ENCODE peak calls at places on chromosomes 11 and 22, in ten cellular contexts. T is NCI-H1930; Y is stimulated activated CD8-positive, alpha-beta memory T cell treated with anti-CD3 and anti-CD28 coated beads, Interleukin-7, amount 100 ng/mL, for 1 hour; K is brain pericyte; H is SHP77 treated with DMSO at 0.1 percent for 48 hours; Z is activated CD8-positive, alpha-beta memory T cell treated with anti-CD3 and anti-CD28 coated beads, Interleukin-2, amount 10 ng/mL, durations not matched to agents 7 days and 5 days; B is CD4-positive, alpha-beta T cell; R is AG04449; U is amniotic stem cell; P is NCI-H1092 treated with DMSO at 0.1 percent for 48 hours. X is an unnamed sample.

GRCh38 chr11:45159781-45160365 is 13.4 kb downstream of the PRDM11 start:
- DNase-seq in Y (no peak), H (no peak), B (no peak), P (no peak), Z (no peak), R (no peak), U (no peak), K (no peak), T (no peak), X (no peak)

GRCh38 chr11:16326679-16327297 is 29.6 kb downstream of the SOX6 start:
- DNase-seq in B (no peak), K (no peak), H (no peak), U (peak; percentile 22), R (peak; percentile 58), Y (no peak), T (no peak), Z (no peak), P (no peak), X (no peak)

GRCh38 chr11:44555031-44555800 is 10.2 kb upstream of the CD82 start:
- DNase-seq in T (no peak), K (no peak), B (no peak), R (no peak), P (no peak), H (no peak), Z (no peak), Y (no peak), U (no peak), X (no peak)

GRCh38 chr11:94737171-94737611 is 31.0 kb upstream of the AMOTL1 start:
- DNase-seq in Z (no peak), Y (no peak), P (no peak), R (no peak), K (no peak), H (no peak), T (no peak), U (no peak), B (no peak), X (peak; percentile 81)

GRCh38 chr11:12090761-12091261 is 19.6 kb upstream of the MICAL2 start:
- DNase-seq in T (no peak), H (no peak), K (no peak), P (no peak), Y (no peak), R (no peak), U (no peak), B (no peak), Z (no peak), X (peak; percentile 60)

GRCh38 chr11:101706015-101706414 is 122.2 kb upstream of the TRPC6 start:
- DNase-seq in Z (no peak), T (no peak), R (no peak), H (no peak), U (no peak), P (no peak), Y (no peak), K (no peak), B (no peak), X (no peak)

GRCh38 chr11:130527648-130528300 is 79.3 kb downstream of the ADAMTS15 start:
- DNase-seq in K (no peak), B (no peak), U (no peak), R (no peak), P (no peak), Z (no peak), Y (no peak), T (no peak), H (no peak), X (peak; percentile 23)

GRCh38 chr11:67416416-67417335 is 1.2 kb downstream of the CARNS1 start:
- DNase-seq in P (no peak), U (no peak), Z (no peak), T (no peak), B (peak; percentile 71), K (no peak), R (no peak), Y (peak; percentile 64), H (peak; percentile 44), X (no peak)

GRCh38 chr11:57779275-57779674 is 17.7 kb downstream of the CTNND1 start:
- DNase-seq in P (no peak), R (no peak), T (no peak), Y (no peak), Z (no peak), H (no peak), U (no peak), K (no peak), B (no peak), X (peak; percentile 50)

GRCh38 chr22:36243996-36244395 is 4.7 kb upstream of the APOL2 start:
- DNase-seq in U (no peak), P (no peak), H (no peak), B (no peak), R (no peak), Z (no peak), K (no peak), Y (no peak), T (no peak), X (no peak)

GRCh38 chr11:13776134-13776815 is 107.8 kb downstream of the FAR1 start:
- DNase-seq in H (no peak), T (no peak), K (no peak), B (peak; percentile 25), R (no peak), Y (peak; percentile 31), P (peak; percentile 36), U (no peak), Z (peak; percentile 51), X (peak; percentile 3)

GRCh38 chr22:50084085-50084484 is 1.1 kb downstream of the MLC1 start:
- DNase-seq in H (no peak), T (no peak), U (no peak), K (no peak), P (no peak), Z (no peak), B (no peak), R (no peak), Y (no peak), X (no peak)

GRCh38 chr11:2534131-2534956 is 89.5 kb downstream of the KCNQ1 start:
- DNase-seq in Y (no peak), H (no peak), P (no peak), T (no peak), K (no peak), B (no peak), Z (no peak), U (no peak), R (no peak), X (no peak)

GRCh38 chr11:65502852-65503603 is 4.2 kb downstream of the MALAT1 start:
- DNase-seq in P (peak; percentile 19), R (no peak), Z (no peak), U (no peak), Y (no peak), K (no peak), B (no peak), T (no peak), H (no peak), X (no peak)

GRCh38 chr22:35686298-35686697 is 31.4 kb upstream of the APOL5 start:
- DNase-seq in U (no peak), T (no peak), P (no peak), R (no peak), Z (no peak), B (no peak), Y (no peak), H (no peak), K (no peak), X (no peak)

GRCh38 chr22:46737105-46737975 is 712 bp downstream of the CERK start:
- DNase-seq in U (no peak), Z (peak; percentile 71), P (no peak), T (no peak), H (no peak), R (no peak), B (no peak), Y (no peak), K (no peak), X (no peak)

GRCh38 chr11:74157169-74157568 is 13.6 kb downstream of the C2CD3 start:
- DNase-seq in R (no peak), H (no peak), Y (no peak), B (no peak), T (no peak), Z (no peak), U (no peak), K (no peak), P (no peak), X (no peak)

GRCh38 chr11:65777821-65778361 is 2.9 kb downstream of the AP5B1 start:
- DNase-seq in B (no peak), Y (no peak), R (no peak), Z (peak; percentile 38), P (no peak), T (no peak), H (no peak), U (no peak), K (no peak), X (no peak)

GRCh38 chr11:86592659-86593451 is 79.6 kb downstream of the ME3 start:
- DNase-seq in Y (peak; percentile 31), H (peak; percentile 64), U (no peak), Z (peak; percentile 95), R (no peak), P (peak; percentile 85), B (peak; percentile 11), T (no peak), K (no peak), X (peak; percentile 97)

GRCh38 chr11:35629914-35630313 is 11.7 kb downstream of the FJX1 start:
- DNase-seq in H (no peak), R (peak; percentile 98), U (peak; percentile 93), Z (no peak), B (no peak), K (no peak), T (no peak), P (no peak), Y (no peak), X (peak; percentile 95)

GRCh38 chr11:17386331-17387084 is 2.0 kb downstream of the KCNJ11 start:
- DNase-seq in R (no peak), K (no peak), T (no peak), U (peak; percentile 5), H (no peak), Z (peak; percentile 61), B (peak; percentile 14), Y (no peak), P (peak; percentile 48), X (peak; percentile 23)

GRCh38 chr11:67356551-67356866 is 3.2 kb upstream of the POLD4 start:
- DNase-seq in H (no peak), K (no peak), T (no peak), Z (no peak), R (no peak), U (no peak), Y (no peak), B (no peak), P (no peak), X (no peak)

GRCh38 chr22:49466926-49467590 is 360.6 kb downstream of the BRD1 start:
- DNase-seq in R (no peak), H (no peak), B (no peak), Y (no peak), U (no peak), P (no peak), T (no peak), Z (no peak), K (no peak), X (no peak)

X was measured in kidney glomerular epithelial cell.